ENCODE peak calls at places on chromosomes 4 and X, in ten cellular contexts. One of them, this sample, is unnamed.

GRCh38 chr4:132266374-132266773 is 882.7 kb upstream of the PCDH10 start:
- DNase-seq in colonic mucosa: no peak
- DNase-seq in GM04504: no peak
- DNase-seq in foreskin fibroblast: no peak
- DNase-seq in activated gamma-delta T cell treated with Interleukin-2 at 50 U/mL for 16 hours: no peak
- DNase-seq in CD8-positive, alpha-beta T cell: no peak
- DNase-seq in occipital lobe: no peak
- DNase-seq in LoVo: no peak
- DNase-seq in AG10803: no peak
- DNase-seq in A172: no peak
- DNase-seq in this sample: no peak

GRCh38 chr4:13322681-13323101 is 161.4 kb downstream of the RAB28 start:
- DNase-seq in foreskin fibroblast: peak; percentile 27
- DNase-seq in activated gamma-delta T cell treated with Interleukin-2 at 50 U/mL for 16 hours: no peak
- DNase-seq in AG10803: peak; percentile 100
- DNase-seq in occipital lobe: no peak
- DNase-seq in LoVo: no peak
- DNase-seq in GM04504: peak; percentile 73
- DNase-seq in A172: no peak
- DNase-seq in CD8-positive, alpha-beta T cell: no peak
- DNase-seq in colonic mucosa: no peak
- DNase-seq in this sample: no peak

GRCh38 chr4:4477796-4478195 is 64.1 kb downstream of the STX18 start:
- DNase-seq in LoVo: no peak
- DNase-seq in AG10803: no peak
- DNase-seq in foreskin fibroblast: no peak
- DNase-seq in GM04504: no peak
- DNase-seq in colonic mucosa: no peak
- DNase-seq in activated gamma-delta T cell treated with Interleukin-2 at 50 U/mL for 16 hours: no peak
- DNase-seq in occipital lobe: no peak
- DNase-seq in CD8-positive, alpha-beta T cell: no peak
- DNase-seq in A172: no peak
- DNase-seq in this sample: no peak

GRCh38 chrX:18577400-18577799 is 94.5 kb downstream of the RS1 start:
- DNase-seq in activated gamma-delta T cell treated with Interleukin-2 at 50 U/mL for 16 hours: no peak
- DNase-seq in LoVo: no peak
- DNase-seq in foreskin fibroblast: no peak
- DNase-seq in CD8-positive, alpha-beta T cell: no peak
- DNase-seq in occipital lobe: no peak
- DNase-seq in GM04504: no peak
- DNase-seq in AG10803: no peak
- DNase-seq in colonic mucosa: no peak
- DNase-seq in A172: no peak
- DNase-seq in this sample: no peak

GRCh38 chrX:63581390-63581789 is 203.6 kb downstream of the ARHGEF9 start:
- DNase-seq in occipital lobe: no peak
- DNase-seq in CD8-positive, alpha-beta T cell: no peak
- DNase-seq in LoVo: no peak
- DNase-seq in foreskin fibroblast: no peak
- DNase-seq in A172: no peak
- DNase-seq in GM04504: no peak
- DNase-seq in AG10803: no peak
- DNase-seq in colonic mucosa: no peak
- DNase-seq in activated gamma-delta T cell treated with Interleukin-2 at 50 U/mL for 16 hours: no peak
- DNase-seq in this sample: no peak

GRCh38 chr4:40564004-40564403 is 65.7 kb downstream of the RBM47 start:
- DNase-seq in colonic mucosa: no peak
- DNase-seq in A172: peak; percentile 74
- DNase-seq in foreskin fibroblast: no peak
- DNase-seq in LoVo: peak; percentile 27
- DNase-seq in occipital lobe: no peak
- DNase-seq in activated gamma-delta T cell treated with Interleukin-2 at 50 U/mL for 16 hours: no peak
- DNase-seq in CD8-positive, alpha-beta T cell: no peak
- DNase-seq in AG10803: no peak
- DNase-seq in GM04504: no peak
- DNase-seq in this sample: no peak

GRCh38 chr4:110108470-110108869 is 89.9 kb downstream of the ELOVL6 start:
- DNase-seq in occipital lobe: no peak
- DNase-seq in colonic mucosa: no peak
- DNase-seq in GM04504: no peak
- DNase-seq in AG10803: no peak
- DNase-seq in A172: no peak
- DNase-seq in activated gamma-delta T cell treated with Interleukin-2 at 50 U/mL for 16 hours: no peak
- DNase-seq in LoVo: no peak
- DNase-seq in foreskin fibroblast: no peak
- DNase-seq in CD8-positive, alpha-beta T cell: no peak
- DNase-seq in this sample: no peak

GRCh38 chr4:176549161-176549865 is 229.5 kb downstream of the SPCS3 start:
- DNase-seq in GM04504: no peak
- DNase-seq in LoVo: no peak
- DNase-seq in activated gamma-delta T cell treated with Interleukin-2 at 50 U/mL for 16 hours: no peak
- DNase-seq in occipital lobe: no peak
- DNase-seq in CD8-positive, alpha-beta T cell: no peak
- DNase-seq in colonic mucosa: no peak
- DNase-seq in AG10803: no peak
- DNase-seq in A172: peak; percentile 30
- DNase-seq in foreskin fibroblast: peak; percentile 48
- DNase-seq in this sample: no peak

GRCh38 chr4:26173619-26174018 is 147.2 kb upstream of the RBPJ start:
- DNase-seq in A172: no peak
- DNase-seq in colonic mucosa: no peak
- DNase-seq in occipital lobe: no peak
- DNase-seq in foreskin fibroblast: no peak
- DNase-seq in LoVo: no peak
- DNase-seq in AG10803: no peak
- DNase-seq in activated gamma-delta T cell treated with Interleukin-2 at 50 U/mL for 16 hours: no peak
- DNase-seq in GM04504: no peak
- DNase-seq in CD8-positive, alpha-beta T cell: no peak
- DNase-seq in this sample: no peak

GRCh38 chrX:84865113-84865512 is 138.6 kb upstream of the APOOL start:
- DNase-seq in occipital lobe: no peak
- DNase-seq in colonic mucosa: peak; percentile 22
- DNase-seq in GM04504: no peak
- DNase-seq in A172: no peak
- DNase-seq in foreskin fibroblast: no peak
- DNase-seq in CD8-positive, alpha-beta T cell: no peak
- DNase-seq in activated gamma-delta T cell treated with Interleukin-2 at 50 U/mL for 16 hours: no peak
- DNase-seq in LoVo: no peak
- DNase-seq in AG10803: no peak
- DNase-seq in this sample: peak; percentile 45

GRCh38 chrX:3697701-3698279 is 15.7 kb downstream of the PRKX start:
- DNase-seq in LoVo: no peak
- DNase-seq in A172: peak; percentile 68
- DNase-seq in foreskin fibroblast: no peak
- DNase-seq in colonic mucosa: no peak
- DNase-seq in GM04504: no peak
- DNase-seq in occipital lobe: peak; percentile 17
- DNase-seq in CD8-positive, alpha-beta T cell: no peak
- DNase-seq in activated gamma-delta T cell treated with Interleukin-2 at 50 U/mL for 16 hours: no peak
- DNase-seq in AG10803: peak; percentile 48
- DNase-seq in this sample: peak; percentile 26

GRCh38 chr4:10025230-10025806 is 4.0 kb upstream of the SLC2A9 start:
- DNase-seq in GM04504: no peak
- DNase-seq in CD8-positive, alpha-beta T cell: no peak
- DNase-seq in AG10803: no peak
- DNase-seq in foreskin fibroblast: no peak
- DNase-seq in A172: no peak
- DNase-seq in occipital lobe: no peak
- DNase-seq in LoVo: no peak
- DNase-seq in activated gamma-delta T cell treated with Interleukin-2 at 50 U/mL for 16 hours: no peak
- DNase-seq in colonic mucosa: no peak
- DNase-seq in this sample: no peak

GRCh38 chr4:129236351-129236750 is 140.4 kb downstream of the C4orf33 start:
- DNase-seq in AG10803: no peak
- DNase-seq in CD8-positive, alpha-beta T cell: no peak
- DNase-seq in colonic mucosa: no peak
- DNase-seq in LoVo: no peak
- DNase-seq in A172: no peak
- DNase-seq in foreskin fibroblast: no peak
- DNase-seq in GM04504: no peak
- DNase-seq in activated gamma-delta T cell treated with Interleukin-2 at 50 U/mL for 16 hours: no peak
- DNase-seq in occipital lobe: no peak
- DNase-seq in this sample: no peak

GRCh38 chrX:152878976-152879755 is 18.7 kb upstream of the ZNF185 start:
- DNase-seq in LoVo: no peak
- DNase-seq in occipital lobe: no peak
- DNase-seq in foreskin fibroblast: peak; percentile 14
- DNase-seq in AG10803: no peak
- DNase-seq in CD8-positive, alpha-beta T cell: no peak
- DNase-seq in activated gamma-delta T cell treated with Interleukin-2 at 50 U/mL for 16 hours: no peak
- DNase-seq in colonic mucosa: no peak
- DNase-seq in A172: no peak
- DNase-seq in GM04504: no peak
- DNase-seq in this sample: no peak

GRCh38 chr4:151822331-151822730 is 61.5 kb upstream of the GATB start:
- DNase-seq in AG10803: peak; percentile 21
- DNase-seq in A172: no peak
- DNase-seq in activated gamma-delta T cell treated with Interleukin-2 at 50 U/mL for 16 hours: no peak
- DNase-seq in GM04504: no peak
- DNase-seq in colonic mucosa: no peak
- DNase-seq in foreskin fibroblast: no peak
- DNase-seq in occipital lobe: no peak
- DNase-seq in CD8-positive, alpha-beta T cell: no peak
- DNase-seq in LoVo: no peak
- DNase-seq in this sample: no peak

GRCh38 chr4:185865901-185866328 is 53.9 kb upstream of the SORBS2 start:
- DNase-seq in occipital lobe: no peak
- DNase-seq in GM04504: peak; percentile 26
- DNase-seq in A172: peak; percentile 69
- DNase-seq in AG10803: peak; percentile 85
- DNase-seq in colonic mucosa: peak; percentile 27
- DNase-seq in foreskin fibroblast: no peak
- DNase-seq in CD8-positive, alpha-beta T cell: no peak
- DNase-seq in activated gamma-delta T cell treated with Interleukin-2 at 50 U/mL for 16 hours: no peak
- DNase-seq in LoVo: no peak
- DNase-seq in this sample: no peak

GRCh38 chr4:154741877-154742851 is 1.6 kb upstream of the LRAT start:
- DNase-seq in LoVo: no peak
- DNase-seq in colonic mucosa: no peak
- DNase-seq in activated gamma-delta T cell treated with Interleukin-2 at 50 U/mL for 16 hours: no peak
- DNase-seq in A172: no peak
- DNase-seq in GM04504: no peak
- DNase-seq in occipital lobe: no peak
- DNase-seq in foreskin fibroblast: no peak
- DNase-seq in AG10803: no peak
- DNase-seq in CD8-positive, alpha-beta T cell: no peak
- DNase-seq in this sample: no peak

GRCh38 chrX:1477801-1478458 is 25.2 kb upstream of the ASMTL start:
- DNase-seq in CD8-positive, alpha-beta T cell: peak; percentile 17
- DNase-seq in activated gamma-delta T cell treated with Interleukin-2 at 50 U/mL for 16 hours: no peak
- DNase-seq in LoVo: no peak
- DNase-seq in GM04504: no peak
- DNase-seq in AG10803: no peak
- DNase-seq in occipital lobe: no peak
- DNase-seq in A172: no peak
- DNase-seq in colonic mucosa: peak; percentile 7
- DNase-seq in foreskin fibroblast: no peak
- DNase-seq in this sample: no peak

This sample was measured in NCI-H446.